ENCODE peak calls at places on chromosomes 12 and 14, in seven cellular contexts. M, W, J, L, F, R and P are unnamed samples.

GRCh38 chr14:82251434-82251833 is 717.8 kb upstream of the SEL1L start:
- DNase-seq in J (peak; percentile 46), W (no peak), F (no peak), R (no peak), L (no peak), M (no peak), P (no peak)

GRCh38 chr12:51009038-51009437 is 17.1 kb downstream of the SLC11A2 start:
- DNase-seq in W (no peak), J (peak; percentile 57), L (no peak), R (peak; percentile 60), M (no peak), F (peak; percentile 83), P (no peak)

GRCh38 chr12:127270193-127270592 is 996.8 kb upstream of the TMEM132C start:
- DNase-seq in W (no peak), M (no peak), J (no peak), F (peak; percentile 27), R (no peak), L (no peak), P (no peak)

GRCh38 chr14:104302794-104303405 is 164.5 kb downstream of the KIF26A start:
- DNase-seq in M (no peak), L (no peak), F (no peak), R (no peak), W (no peak), J (no peak), P (no peak)

GRCh38 chr12:56011509-56012090 is 9.2 kb upstream of the IKZF4 start:
- DNase-seq in W (no peak), J (no peak), L (no peak), F (no peak), R (no peak), M (no peak), P (no peak)

GRCh38 chr14:98130691-98131090 is 1141.3 kb downstream of the BCL11B start:
- DNase-seq in L (no peak), F (no peak), W (no peak), M (no peak), J (no peak), R (no peak), P (no peak)

GRCh38 chr14:92651106-92651792 is 97.2 kb downstream of the LGMN start:
- DNase-seq in W (no peak), L (peak; percentile 52), J (no peak), R (peak; percentile 85), M (no peak), F (no peak), P (no peak)

GRCh38 chr12:53798575-53798974 is 46.8 kb upstream of the CISTR start:
- DNase-seq in J (peak; percentile 44), W (no peak), R (no peak), L (no peak), M (no peak), F (no peak), P (peak; percentile 38)

GRCh38 chr14:76581592-76581991 is 179.7 kb upstream of the VASH1 start:
- DNase-seq in M (no peak), J (no peak), F (no peak), L (no peak), W (no peak), R (no peak), P (no peak)

GRCh38 chr14:21090194-21090939 is 8.1 kb downstream of the ZNF219 start:
- DNase-seq in F (no peak), R (peak; percentile 75), W (no peak), L (no peak), M (no peak), J (no peak), P (peak; percentile 92)

GRCh38 chr14:104967414-104968152 is 10.6 kb downstream of the AHNAK2 start:
- DNase-seq in F (no peak), L (no peak), J (peak; percentile 17), W (no peak), M (no peak), R (no peak), P (no peak)

GRCh38 chr12:3964404-3964803 is 91.2 kb upstream of the PARP11 start:
- DNase-seq in F (peak; percentile 30), R (peak; percentile 46), L (no peak), M (no peak), W (no peak), J (no peak), P (peak; percentile 20)

GRCh38 chr12:7369274-7369729 is 65.4 kb downstream of the ACSM4 start:
- DNase-seq in W (peak; percentile 16), J (peak; percentile 61), L (no peak), F (no peak), R (no peak), M (no peak), P (no peak)

GRCh38 chr12:54988402-54989054 is 4.0 kb upstream of the TESPA1 start:
- DNase-seq in F (no peak), R (no peak), M (no peak), W (no peak), J (no peak), L (no peak), P (no peak)

GRCh38 chr14:79294506-79294905 is 916.8 kb downstream of the DIO2 start:
- DNase-seq in J (no peak), R (no peak), F (no peak), W (no peak), M (no peak), L (no peak), P (no peak)

GRCh38 chr12:1496162-1496925 is 98.0 kb downstream of the FBXL14 start:
- DNase-seq in J (no peak), R (no peak), F (no peak), L (no peak), W (no peak), M (no peak), P (no peak)

GRCh38 chr12:123532021-123532420 is 1.5 kb downstream of the RILPL1 start:
- DNase-seq in W (no peak), J (peak; percentile 18), L (no peak), R (peak; percentile 26), M (no peak), F (no peak), P (no peak)

GRCh38 chr12:111753144-111753881 is 13.4 kb upstream of the ALDH2 start:
- DNase-seq in R (no peak), M (peak; percentile 41), W (peak; percentile 48), L (no peak), F (peak; percentile 67), J (peak; percentile 31), P (peak; percentile 97)